ENCODE peak calls at places on chromosomes 6 and 20, in nine cellular contexts. K, P, V, O, I, D, F, L and J are unnamed samples.

GRCh38 chr6:114346451-114346850 is 3.6 kb upstream of the HS3ST5 start:
- DNase-seq in K (no peak), P (no peak), V (no peak), O (peak), I (no peak), D (no peak), F (no peak), L (no peak), J (no peak)

GRCh38 chr6:46985943-46986342 is 56.2 kb downstream of the ADGRF1 start:
- DNase-seq in K (no peak), P (no peak), V (no peak), O (peak), I (peak), D (no peak), F (no peak), L (no peak), J (no peak)

GRCh38 chr20:24314053-24314452 is 155.4 kb upstream of the SYNDIG1 start:
- DNase-seq in K (no peak), P (no peak), V (no peak), O (no peak), I (no peak), D (no peak), F (no peak), L (no peak), J (no peak)

GRCh38 chr20:34472246-34472925 is 43.8 kb upstream of the DYNLRB1 start:
- DNase-seq in K (no peak), P (no peak), V (no peak), O (peak), I (peak), D (no peak), F (no peak), L (no peak), J (no peak)

GRCh38 chr6:112781236-112781635 is 434.1 kb downstream of the RFPL4B start:
- DNase-seq in K (no peak), P (no peak), V (no peak), O (peak), I (peak), D (no peak), F (no peak), L (peak), J (peak)

GRCh38 chr20:18718129-18718528 is 95.5 kb upstream of the SCP2D1 start:
- DNase-seq in K (peak), P (no peak), V (no peak), O (no peak), I (no peak), D (no peak), F (no peak), L (peak), J (no peak)

GRCh38 chr6:166361080-166361429 is 18.7 kb upstream of the SFT2D1 start:
- DNase-seq in K (no peak), P (no peak), V (no peak), O (peak), I (peak), D (no peak), F (peak), L (no peak), J (no peak)

GRCh38 chr20:48332555-48332954 is 495.2 kb downstream of the PREX1 start:
- DNase-seq in K (no peak), P (no peak), V (no peak), O (no peak), I (no peak), D (no peak), F (no peak), L (no peak), J (no peak)

GRCh38 chr6:121794630-121795029 is 359.2 kb downstream of the GJA1 start:
- DNase-seq in K (no peak), P (no peak), V (no peak), O (peak), I (peak), D (no peak), F (no peak), L (peak), J (no peak)

GRCh38 chr6:137165375-137166246 is 7.8 kb downstream of the IL22RA2 start:
- DNase-seq in K (no peak), P (peak), V (no peak), O (peak), I (peak), D (no peak), F (peak), L (peak), J (no peak)

GRCh38 chr6:32085759-32086458 is 23.2 kb downstream of the TNXB start:
- DNase-seq in K (no peak), P (no peak), V (no peak), O (no peak), I (no peak), D (no peak), F (no peak), L (no peak), J (no peak)

GRCh38 chr6:165842291-165842936 is 179.4 kb upstream of the PDE10A start:
- DNase-seq in K (peak), P (no peak), V (no peak), O (no peak), I (no peak), D (no peak), F (no peak), L (no peak), J (no peak)

GRCh38 chr6:13831623-13832022 is 17.3 kb upstream of the MCUR1 start:
- DNase-seq in K (no peak), P (no peak), V (no peak), O (no peak), I (no peak), D (no peak), F (no peak), L (no peak), J (no peak)

GRCh38 chr20:62708591-62709536 is at the start of gene NTSR1:
- DNase-seq in K (peak), P (no peak), V (peak), O (peak), I (peak), D (no peak), F (peak), L (peak), J (no peak)

GRCh38 chr6:141169419-141169818 is 963.3 kb upstream of the GJE1 start:
- DNase-seq in K (peak), P (no peak), V (no peak), O (no peak), I (peak), D (no peak), F (no peak), L (peak), J (no peak)

GRCh38 chr20:22523499-22524392 is 60.6 kb downstream of the FOXA2 start:
- DNase-seq in K (no peak), P (peak), V (no peak), O (peak), I (no peak), D (no peak), F (no peak), L (peak), J (no peak)

GRCh38 chr6:97594834-97595233 is 311.8 kb upstream of the MMS22L start:
- DNase-seq in K (no peak), P (no peak), V (no peak), O (peak), I (no peak), D (no peak), F (no peak), L (no peak), J (no peak)

GRCh38 chr6:79602859-79603258 is 28.3 kb upstream of the SH3BGRL2 start:
- DNase-seq in K (no peak), P (no peak), V (no peak), O (no peak), I (no peak), D (no peak), F (no peak), L (no peak), J (no peak)

DNA sequence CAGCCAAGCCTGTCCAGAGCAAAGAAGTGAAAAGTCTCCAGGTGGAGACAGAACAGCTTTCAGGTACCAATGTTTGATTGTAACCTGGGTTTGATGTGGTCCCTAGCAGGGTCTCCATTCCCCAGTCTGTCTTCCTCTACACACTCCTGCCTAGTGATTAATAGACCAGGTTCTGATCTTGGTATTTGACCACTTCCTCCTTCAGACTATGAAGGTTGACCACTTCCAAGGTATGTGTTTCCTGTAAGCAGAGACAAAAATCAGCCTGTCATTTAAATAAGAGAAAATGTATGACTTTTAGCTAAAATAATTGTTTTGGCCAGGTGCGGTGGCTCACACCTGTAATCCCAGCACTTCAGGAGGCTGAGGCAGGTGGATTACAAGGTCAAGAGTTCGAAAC is 41.8 kb upstream of the TOP1 start:
- DNase-seq in K (no peak), P (no peak), V (no peak), O (no peak), I (no peak), D (no peak), F (no peak), L (no peak), J (no peak)
- TF ChIP-seq CTCF in K (no peak), P (no peak), V (no peak), O (no peak), I (no peak), D (no peak), F (no peak), L (no peak), J (no peak)

GRCh38 chr20:49961413-49961812 is 21.4 kb upstream of the SNAI1 start:
- DNase-seq in K (no peak), P (no peak), V (no peak), O (no peak), I (no peak), D (no peak), F (no peak), L (no peak), J (no peak)

GRCh38 chr20:49969234-49969633 is 13.5 kb upstream of the SNAI1 start:
- DNase-seq in K (no peak), P (no peak), V (no peak), O (no peak), I (no peak), D (no peak), F (no peak), L (no peak), J (no peak)

GRCh38 chr20:49969946-49970345 is 12.8 kb upstream of the SNAI1 start:
- DNase-seq in K (no peak), P (no peak), V (no peak), O (peak), I (no peak), D (no peak), F (no peak), L (no peak), J (no peak)

GRCh38 chr20:49965781-49966304 is 16.9 kb upstream of the SNAI1 start:
- DNase-seq in K (no peak), P (no peak), V (no peak), O (peak), I (no peak), D (no peak), F (no peak), L (no peak), J (no peak)

GRCh38 chr20:49964964-49965780 is 17.6 kb upstream of the SNAI1 start:
- DNase-seq in K (peak), P (peak), V (peak), O (peak), I (peak), D (no peak), F (no peak), L (peak), J (peak)
- TF ChIP-seq CTCF in K (peak), P (peak), V (peak), O (peak), I (peak), D (no peak), F (peak), L (peak), J (peak)

GRCh38 chr6:5257400-5257799 is 3.4 kb downstream of the LYRM4 start:
- DNase-seq in K (no peak), P (no peak), V (no peak), O (no peak), I (no peak), D (no peak), F (no peak), L (no peak), J (no peak)

GRCh38 chr6:5260111-5260620 is 584 bp downstream of the LYRM4 start:
- DNase-seq in K (peak), P (peak), V (peak), O (peak), I (peak), D (no peak), F (peak), L (peak), J (peak)

GRCh38 chr6:5261545-5262109 is 314 bp downstream of the FARS2 start:
- DNase-seq in K (no peak), P (no peak), V (no peak), O (no peak), I (no peak), D (no peak), F (no peak), L (no peak), J (no peak)

GRCh38 chr6:5259428-5259827 is 1.3 kb downstream of the LYRM4 start:
- DNase-seq in K (no peak), P (no peak), V (no peak), O (peak), I (no peak), D (no peak), F (no peak), L (no peak), J (no peak)

GRCh38 chr6:5260661-5261544 is at the start of the genes FARS2 and LYRM4:
- DNase-seq in K (peak), P (peak), V (peak), O (peak), I (peak), D (peak), F (peak), L (peak), J (peak)
- TF ChIP-seq CTCF in K (no peak), P (no peak), V (no peak), O (no peak), I (peak), D (peak), F (peak), L (no peak), J (peak)

DNA sequence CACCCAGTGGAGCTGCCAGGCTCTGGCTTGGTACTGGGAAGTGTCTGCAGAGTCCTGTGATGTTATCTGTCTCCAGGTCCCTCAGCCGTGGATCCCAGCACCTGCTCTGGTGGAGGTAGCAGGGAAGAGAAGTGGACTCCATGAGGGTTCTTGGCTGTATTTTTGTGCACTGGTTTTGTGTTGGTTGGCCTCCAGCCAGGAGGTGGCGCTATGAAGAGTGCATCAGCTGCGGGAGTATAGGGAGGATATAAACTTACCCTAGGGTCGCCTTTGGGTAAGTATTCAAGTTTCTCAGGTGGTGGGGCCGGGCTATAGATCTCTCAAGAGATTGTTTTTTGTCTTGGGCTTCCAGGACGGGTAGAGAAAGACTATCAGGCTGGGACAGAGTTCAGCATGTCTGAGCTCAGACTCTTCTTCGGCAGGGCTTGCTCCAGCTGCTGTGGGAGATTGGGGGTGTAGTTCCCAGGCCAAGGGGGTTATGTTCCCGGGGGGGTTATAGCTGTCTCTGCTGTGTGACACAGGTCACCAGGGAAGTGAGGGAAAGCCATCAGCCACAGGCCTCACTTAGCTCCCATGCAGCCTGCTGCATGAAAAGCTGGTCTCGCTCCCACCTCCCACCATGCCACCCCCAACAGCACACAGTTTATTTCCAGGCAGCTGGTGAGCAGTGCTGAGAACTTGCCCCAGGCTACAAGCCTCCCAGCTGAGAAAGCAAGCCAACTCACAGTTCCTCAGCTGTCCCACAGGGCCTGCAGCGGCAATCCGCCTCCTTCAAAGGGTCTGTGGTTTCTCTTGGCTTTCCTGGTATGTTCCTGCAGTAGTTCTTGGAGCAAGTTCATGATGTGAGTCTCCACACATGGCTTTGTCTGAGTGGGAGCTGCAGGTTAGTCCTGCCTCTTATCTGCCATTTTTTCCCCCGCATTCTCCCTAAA is 115.7 kb downstream of the AIG1 start:
- DNase-seq in K (peak), P (no peak), V (peak), O (peak), I (peak), D (no peak), F (no peak), L (no peak), J (no peak)
- TF ChIP-seq CTCF in K (peak), P (no peak), V (no peak), O (peak), I (peak), D (no peak), F (no peak), L (no peak), J (no peak)

DNA sequence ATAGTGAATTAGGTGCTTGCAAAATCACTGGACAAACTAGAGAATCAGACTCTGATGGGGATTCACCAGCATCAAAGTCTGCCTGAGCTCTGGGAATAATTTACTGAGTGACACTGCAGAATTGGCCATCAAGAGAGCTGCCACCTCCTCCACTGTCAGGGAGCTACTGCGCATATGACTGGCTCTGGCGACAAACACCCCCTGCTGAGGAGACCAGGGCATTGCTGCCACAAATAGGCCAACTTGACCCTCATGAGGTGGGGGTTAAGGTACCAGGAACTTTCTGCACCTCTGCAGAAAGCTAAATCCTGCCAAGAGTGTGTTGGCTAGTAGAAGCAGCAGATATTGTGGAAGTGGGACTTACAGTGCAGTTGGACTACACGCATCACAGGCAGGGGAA is 88.0 kb downstream of the CDS2 start:
- DNase-seq in K (peak), P (no peak), V (peak), O (no peak), I (no peak), D (no peak), F (no peak), L (no peak), J (no peak)
- TF ChIP-seq CTCF in K (no peak), P (no peak), V (no peak), O (no peak), I (no peak), D (no peak), F (no peak), L (no peak), J (no peak)

GRCh38 chr6:29598348-29598747 is 13.4 kb downstream of the OR2H2 start:
- DNase-seq in K (no peak), P (no peak), V (no peak), O (no peak), I (no peak), D (no peak), F (no peak), L (no peak), J (no peak)

GRCh38 chr6:29597184-29597583 is 12.3 kb downstream of the OR2H2 start:
- DNase-seq in K (no peak), P (no peak), V (no peak), O (no peak), I (no peak), D (no peak), F (no peak), L (no peak), J (no peak)

GRCh38 chr6:29603930-29604329 is 19.0 kb downstream of the OR2H2 start:
- DNase-seq in K (no peak), P (no peak), V (no peak), O (no peak), I (no peak), D (no peak), F (no peak), L (no peak), J (no peak)

GRCh38 chr6:29603456-29603855 is 18.5 kb downstream of the OR2H2 start:
- DNase-seq in K (no peak), P (no peak), V (no peak), O (no peak), I (no peak), D (no peak), F (no peak), L (no peak), J (no peak)

GRCh38 chr6:29602564-29603361 is 17.8 kb downstream of the OR2H2 start:
- DNase-seq in K (peak), P (no peak), V (peak), O (no peak), I (no peak), D (no peak), F (no peak), L (peak), J (peak)
- TF ChIP-seq CTCF in K (peak), P (no peak), V (peak), O (no peak), I (no peak), D (no peak), F (peak), L (peak), J (peak)

GRCh38 chr6:157981395-157982296 is at the start of gene SYNJ2:
- DNase-seq in K (peak), P (peak), V (peak), O (peak), I (peak), D (peak), F (peak), L (peak), J (peak)

GRCh38 chr6:157983439-157984119 is 1.9 kb downstream of the SYNJ2 start:
- DNase-seq in K (no peak), P (no peak), V (no peak), O (no peak), I (peak), D (no peak), F (no peak), L (no peak), J (no peak)

GRCh38 chr6:157982297-157982579 is 575 bp downstream of the SYNJ2 start:
- DNase-seq in K (peak), P (peak), V (peak), O (peak), I (peak), D (no peak), F (no peak), L (peak), J (no peak)

GRCh38 chr6:157984165-157984564 is 2.5 kb downstream of the SYNJ2 start:
- DNase-seq in K (no peak), P (no peak), V (no peak), O (no peak), I (no peak), D (no peak), F (no peak), L (no peak), J (no peak)

DNA sequence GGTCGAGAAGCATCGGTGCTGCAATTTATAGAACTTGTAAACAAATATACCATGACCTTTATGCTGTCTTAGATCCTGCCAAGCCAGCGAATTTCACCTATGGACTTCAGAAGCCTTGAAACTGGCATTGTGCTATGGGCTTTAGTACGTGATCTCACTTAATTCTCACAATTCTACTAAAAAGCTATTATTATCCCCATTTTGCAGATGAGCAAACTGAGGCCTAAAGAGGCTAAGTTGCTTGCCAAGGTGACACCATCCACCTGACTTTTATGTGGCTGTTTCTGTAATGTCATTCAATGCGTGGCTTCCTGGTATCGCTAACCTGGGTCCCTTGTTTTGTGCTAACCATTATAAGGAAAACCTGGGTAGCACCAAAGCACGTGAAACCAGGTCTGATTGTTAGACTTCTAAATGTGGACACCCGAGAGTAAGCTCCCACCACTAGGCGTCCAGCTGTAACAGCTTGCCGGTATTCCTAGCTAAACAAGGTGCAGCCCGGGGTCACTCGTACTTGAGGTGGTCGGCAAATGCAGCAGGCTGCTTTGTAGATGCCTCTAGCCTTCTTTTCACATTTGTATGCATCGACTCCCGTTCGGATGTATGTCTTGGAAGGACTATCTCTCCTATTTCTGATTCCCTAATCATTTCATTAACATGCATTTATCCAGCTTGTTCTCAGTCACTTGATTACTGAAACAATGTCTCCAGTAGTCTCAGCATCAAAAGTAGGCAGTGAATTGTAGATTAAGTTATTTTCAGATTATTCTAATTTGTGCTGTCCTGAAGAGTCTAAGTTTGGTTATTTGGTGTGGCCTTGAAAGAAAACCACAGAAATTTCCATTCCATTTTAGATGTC is 1.1 kb downstream of the SYNJ2 start:
- DNase-seq in K (peak), P (peak), V (no peak), O (no peak), I (peak), D (no peak), F (no peak), L (peak), J (no peak)
- TF ChIP-seq CTCF in K (peak), P (peak), V (no peak), O (peak), I (peak), D (peak), F (no peak), L (peak), J (peak)

GRCh38 chr6:150418825-150419594 is 50.2 kb downstream of the IYD start:
- DNase-seq in K (peak), P (peak), V (peak), O (peak), I (peak), D (peak), F (peak), L (peak), J (peak)
- TF ChIP-seq CTCF in K (peak), P (peak), V (peak), O (peak), I (peak), D (peak), F (peak), L (peak), J (peak)